ENCODE peak calls at places on chromosomes 6 and 20, in nine cellular contexts. E, M, N, W, L, J, G, I and D are unnamed samples.

GRCh38 chr6:154538664-154539235 is 28.3 kb upstream of the CNKSR3 start:
- DNase-seq in E (no peak), M (no peak), N (no peak), W (no peak), L (no peak), J (no peak), G (no peak), I (no peak), D (no peak)

GRCh38 chr6:15017251-15017650 is 228.6 kb upstream of the JARID2 start:
- DNase-seq in E (peak), M (peak), N (no peak), W (peak), L (peak), J (no peak), G (peak), I (peak), D (no peak)

GRCh38 chr20:41116282-41116960 is 20.9 kb upstream of the PLCG1 start:
- DNase-seq in E (no peak), M (no peak), N (no peak), W (no peak), L (no peak), J (no peak), G (no peak), I (no peak), D (no peak)

GRCh38 chr20:31913431-31914157 is 38.3 kb downstream of the PDRG1 start:
- DNase-seq in E (no peak), M (peak), N (peak), W (no peak), L (no peak), J (no peak), G (no peak), I (no peak), D (no peak)

GRCh38 chr6:1619666-1620503 is 10.2 kb downstream of the FOXC1 start:
- DNase-seq in E (peak), M (peak), N (peak), W (no peak), L (peak), J (no peak), G (no peak), I (no peak), D (no peak)

GRCh38 chr20:47062226-47062880 is 167.7 kb downstream of the EYA2 start:
- DNase-seq in E (no peak), M (no peak), N (no peak), W (no peak), L (no peak), J (no peak), G (no peak), I (no peak), D (no peak)

GRCh38 chr20:62434098-62434497 is 6.8 kb upstream of the RBBP8NL start:
- DNase-seq in E (no peak), M (no peak), N (no peak), W (no peak), L (no peak), J (no peak), G (no peak), I (no peak), D (no peak)

GRCh38 chr6:143744593-143745151 is 66.9 kb downstream of the PHACTR2 start:
- DNase-seq in E (no peak), M (peak), N (no peak), W (no peak), L (no peak), J (no peak), G (peak), I (peak), D (peak)

GRCh38 chr20:48962976-48963730 is 41.6 kb downstream of the ARFGEF2 start:
- DNase-seq in E (no peak), M (no peak), N (no peak), W (no peak), L (no peak), J (no peak), G (no peak), I (no peak), D (no peak)

GRCh38 chr6:108114861-108115597 is 40.5 kb upstream of the OSTM1 start:
- DNase-seq in E (peak), M (peak), N (peak), W (peak), L (peak), J (peak), G (peak), I (peak), D (no peak)

GRCh38 chr6:57162516-57162915 is 9.6 kb upstream of the BAG2 start:
- DNase-seq in E (no peak), M (no peak), N (no peak), W (no peak), L (no peak), J (no peak), G (peak), I (peak), D (no peak)

GRCh38 chr20:62382306-62383198 is 4.4 kb upstream of the RPS21 start:
- DNase-seq in E (peak), M (peak), N (peak), W (peak), L (peak), J (peak), G (peak), I (peak), D (peak)

GRCh38 chr20:10673176-10673830 is 496 bp downstream of the JAG1 start:
- DNase-seq in E (peak), M (peak), N (peak), W (no peak), L (peak), J (no peak), G (no peak), I (peak), D (no peak)

GRCh38 chr6:43582911-43583310 is 6.9 kb downstream of the POLH start:
- DNase-seq in E (no peak), M (no peak), N (no peak), W (no peak), L (no peak), J (no peak), G (no peak), I (no peak), D (no peak)

GRCh38 chr6:35174043-35174434 is 32.9 kb upstream of the TCP11 start:
- DNase-seq in E (no peak), M (no peak), N (no peak), W (no peak), L (no peak), J (no peak), G (no peak), I (no peak), D (no peak)

GRCh38 chr6:157428418-157429202 is 47.6 kb downstream of the ZDHHC14 start:
- DNase-seq in E (peak), M (no peak), N (no peak), W (no peak), L (no peak), J (peak), G (peak), I (peak), D (peak)

GRCh38 chr6:84866715-84867114 is 102.3 kb upstream of the TBX18 start:
- DNase-seq in E (no peak), M (no peak), N (no peak), W (no peak), L (no peak), J (no peak), G (no peak), I (no peak), D (no peak)

GRCh38 chr6:167733740-167734661 is 92.7 kb upstream of the AFDN start:
- DNase-seq in E (no peak), M (peak), N (no peak), W (no peak), L (peak), J (no peak), G (no peak), I (peak), D (no peak)

GRCh38 chr6:66735106-66735890 is 1028.3 kb upstream of the EYS start:
- DNase-seq in E (no peak), M (no peak), N (no peak), W (no peak), L (no peak), J (no peak), G (no peak), I (peak), D (peak)

GRCh38 chr6:47440722-47441121 is 36.9 kb upstream of the CD2AP start:
- DNase-seq in E (no peak), M (no peak), N (no peak), W (no peak), L (no peak), J (peak), G (no peak), I (peak), D (no peak)

GRCh38 chr6:71012871-71013456 is 56.1 kb upstream of the B3GAT2 start:
- DNase-seq in E (peak), M (peak), N (no peak), W (peak), L (peak), J (peak), G (peak), I (peak), D (peak)

GRCh38 chr6:77424761-77425160 is 38.5 kb downstream of the HTR1B start:
- DNase-seq in E (no peak), M (no peak), N (no peak), W (no peak), L (no peak), J (no peak), G (no peak), I (no peak), D (no peak)

GRCh38 chr6:145247677-145248419 is 487.5 kb downstream of the EPM2A start:
- DNase-seq in E (no peak), M (no peak), N (no peak), W (peak), L (no peak), J (peak), G (peak), I (peak), D (peak)

GRCh38 chr6:7332090-7332745 is 19.2 kb upstream of the SSR1 start:
- DNase-seq in E (peak), M (peak), N (no peak), W (no peak), L (no peak), J (peak), G (no peak), I (no peak), D (no peak)

GRCh38 chr6:87710090-87710489 is 8.1 kb upstream of the AKIRIN2 start:
- DNase-seq in E (no peak), M (no peak), N (no peak), W (no peak), L (no peak), J (no peak), G (no peak), I (no peak), D (no peak)

GRCh38 chr20:43583982-43584432 is 6.7 kb upstream of the IFT52 start:
- DNase-seq in E (no peak), M (no peak), N (peak), W (peak), L (peak), J (peak), G (peak), I (peak), D (peak)

GRCh38 chr20:51347871-51348270 is 194.6 kb downstream of the NFATC2 start:
- DNase-seq in E (no peak), M (no peak), N (no peak), W (no peak), L (no peak), J (no peak), G (no peak), I (no peak), D (no peak)
- H3K27ac ChIP-seq in E (no peak), M (no peak), N (no peak), W (peak), L (no peak), J (no peak), G (no peak), I (no peak), D (no peak)

DNA sequence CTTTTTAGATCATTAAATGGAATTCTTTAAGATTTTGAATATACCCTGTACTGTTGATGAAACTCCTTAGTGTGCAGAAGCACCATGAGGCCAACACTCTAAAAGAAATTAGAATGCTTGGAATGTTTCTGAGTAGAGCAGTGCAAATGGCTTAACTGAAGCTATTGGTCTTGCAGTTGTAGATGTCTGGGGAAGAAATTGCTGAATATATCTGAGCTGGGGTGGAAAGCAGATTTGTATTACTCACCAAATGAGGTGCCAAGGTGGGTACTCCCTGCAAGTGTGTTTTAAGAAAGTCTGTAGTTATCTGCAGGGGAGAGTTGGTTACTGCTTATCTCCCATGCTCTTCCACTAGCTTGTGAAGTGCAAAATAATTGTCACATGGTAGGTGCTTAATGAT is 119.0 kb downstream of the ADGRG6 start:
- DNase-seq in E (no peak), M (no peak), N (no peak), W (no peak), L (no peak), J (no peak), G (no peak), I (no peak), D (no peak)
- TF ChIP-seq CTCF in E (no peak), M (no peak), N (no peak), W (no peak), L (no peak), J (no peak), G (no peak), I (no peak), D (no peak)

GRCh38 chr20:59305898-59306640 is 5.7 kb downstream of the EDN3 start:
- DNase-seq in E (no peak), M (no peak), N (no peak), W (no peak), L (no peak), J (no peak), G (no peak), I (no peak), D (no peak)

GRCh38 chr20:59301343-59302007 is 1.1 kb downstream of the EDN3 start:
- DNase-seq in E (no peak), M (no peak), N (no peak), W (no peak), L (no peak), J (no peak), G (no peak), I (no peak), D (no peak)

GRCh38 chr20:59309218-59309617 is 8.8 kb downstream of the EDN3 start:
- DNase-seq in E (no peak), M (no peak), N (no peak), W (no peak), L (no peak), J (no peak), G (no peak), I (no peak), D (no peak)

GRCh38 chr20:59308493-59309201 is 8.2 kb downstream of the EDN3 start:
- DNase-seq in E (no peak), M (peak), N (no peak), W (no peak), L (no peak), J (no peak), G (no peak), I (no peak), D (no peak)

DNA sequence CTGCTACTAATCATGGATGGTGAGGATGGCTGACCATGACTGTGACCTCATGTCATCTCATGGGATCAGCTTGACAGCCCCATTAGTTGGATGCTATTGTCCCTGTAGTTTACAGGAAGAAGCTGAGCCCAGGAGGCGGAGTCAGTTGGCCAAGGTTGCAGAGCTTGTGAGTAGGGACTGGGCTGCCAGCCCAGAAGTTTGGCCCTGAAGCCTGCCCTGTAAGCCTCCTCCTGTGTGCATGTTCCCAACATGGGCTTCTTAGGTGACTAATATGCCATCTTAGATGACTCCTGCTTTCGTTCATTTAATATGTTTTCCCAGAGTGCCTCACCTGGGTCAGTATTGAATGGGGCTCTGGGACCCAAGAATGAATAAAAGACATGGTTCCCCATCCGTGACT is 6.9 kb downstream of the EDN3 start:
- DNase-seq in E (no peak), M (no peak), N (no peak), W (no peak), L (no peak), J (no peak), G (no peak), I (no peak), D (no peak)
- H3K27ac ChIP-seq in E (no peak), M (no peak), N (no peak), W (no peak), L (no peak), J (no peak), G (no peak), I (no peak), D (no peak)

GRCh38 chr6:134174790-134175531 is 122.5 kb upstream of the SLC2A12 start:
- DNase-seq in E (peak), M (peak), N (peak), W (peak), L (peak), J (peak), G (peak), I (peak), D (peak)
- TF ChIP-seq CTCF in E (no peak), M (no peak), N (no peak), W (no peak), L (peak), J (peak), G (no peak), I (no peak), D (no peak)

DNA sequence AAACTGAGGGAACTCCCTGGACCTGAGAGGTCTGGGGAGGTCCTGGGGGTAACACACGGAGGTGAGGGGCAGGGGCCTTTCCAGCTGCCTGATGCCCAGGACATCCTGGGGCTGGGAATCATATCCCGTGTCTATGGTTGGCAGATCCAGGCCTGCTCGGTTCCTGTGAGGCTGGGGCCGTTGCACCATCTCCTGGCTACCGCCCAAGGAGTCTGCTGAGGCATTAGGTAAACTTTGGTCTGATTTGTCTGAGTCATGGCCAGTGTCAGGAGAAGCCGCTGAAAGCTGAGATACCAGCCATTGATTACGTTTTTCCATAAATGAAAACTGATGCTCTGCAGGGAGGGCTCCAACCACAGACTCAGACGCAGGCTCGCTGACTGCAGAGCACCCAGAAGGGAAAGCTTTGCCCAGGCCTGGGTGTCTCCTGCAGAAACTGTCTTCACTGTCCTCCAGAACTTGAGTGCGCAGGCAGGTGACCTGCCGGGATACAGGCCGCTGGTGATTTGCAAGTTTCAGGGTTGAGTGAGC is 14.2 kb downstream of the TRAF3IP2 start:
- DNase-seq in E (no peak), M (no peak), N (peak), W (peak), L (no peak), J (peak), G (peak), I (peak), D (peak)
- H3K27ac ChIP-seq in E (no peak), M (no peak), N (peak), W (peak), L (no peak), J (peak), G (peak), I (peak), D (peak)

DNA sequence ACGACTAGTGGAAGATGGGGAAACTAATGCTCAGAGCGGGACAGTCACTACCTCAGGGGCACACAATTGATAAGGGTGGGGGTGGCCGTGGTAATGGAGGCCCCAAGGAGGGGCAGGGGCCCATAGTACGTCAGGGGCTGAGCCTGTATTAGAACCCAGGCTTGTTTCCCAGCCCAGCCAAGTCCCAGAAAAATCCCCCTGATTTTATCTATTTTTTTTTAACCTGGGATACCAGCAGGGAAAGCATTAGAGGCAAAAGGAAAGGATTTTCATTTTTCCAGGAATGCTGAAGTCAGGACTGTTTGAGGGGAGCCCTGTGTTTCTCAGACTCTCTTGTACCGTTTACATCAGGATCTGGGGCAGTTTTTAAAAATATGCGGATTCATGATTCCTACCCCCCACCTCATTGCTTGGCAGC is 382 bp downstream of the MYH7B start:
- DNase-seq in E (no peak), M (no peak), N (no peak), W (no peak), L (no peak), J (no peak), G (no peak), I (no peak), D (no peak)
- TF ChIP-seq CTCF in E (no peak), M (peak), N (peak), W (no peak), L (peak), J (no peak), G (no peak), I (no peak), D (peak)

GRCh38 chr20:45888681-45889080 is 1.3 kb upstream of the SPATA25 start:
- DNase-seq in E (no peak), M (no peak), N (no peak), W (no peak), L (no peak), J (no peak), G (no peak), I (no peak), D (no peak)

GRCh38 chr20:45890997-45891983 is at the start of the genes CTSA and NEURL2:
- DNase-seq in E (peak), M (peak), N (peak), W (peak), L (peak), J (peak), G (peak), I (peak), D (peak)

GRCh38 chr20:45892828-45893500 is 1.8 kb downstream of the CTSA start:
- DNase-seq in E (no peak), M (no peak), N (no peak), W (no peak), L (no peak), J (no peak), G (no peak), I (no peak), D (peak)

GRCh38 chr20:45892049-45892816 is 1.1 kb downstream of the CTSA start:
- DNase-seq in E (peak), M (peak), N (no peak), W (peak), L (peak), J (peak), G (peak), I (no peak), D (peak)

DNA sequence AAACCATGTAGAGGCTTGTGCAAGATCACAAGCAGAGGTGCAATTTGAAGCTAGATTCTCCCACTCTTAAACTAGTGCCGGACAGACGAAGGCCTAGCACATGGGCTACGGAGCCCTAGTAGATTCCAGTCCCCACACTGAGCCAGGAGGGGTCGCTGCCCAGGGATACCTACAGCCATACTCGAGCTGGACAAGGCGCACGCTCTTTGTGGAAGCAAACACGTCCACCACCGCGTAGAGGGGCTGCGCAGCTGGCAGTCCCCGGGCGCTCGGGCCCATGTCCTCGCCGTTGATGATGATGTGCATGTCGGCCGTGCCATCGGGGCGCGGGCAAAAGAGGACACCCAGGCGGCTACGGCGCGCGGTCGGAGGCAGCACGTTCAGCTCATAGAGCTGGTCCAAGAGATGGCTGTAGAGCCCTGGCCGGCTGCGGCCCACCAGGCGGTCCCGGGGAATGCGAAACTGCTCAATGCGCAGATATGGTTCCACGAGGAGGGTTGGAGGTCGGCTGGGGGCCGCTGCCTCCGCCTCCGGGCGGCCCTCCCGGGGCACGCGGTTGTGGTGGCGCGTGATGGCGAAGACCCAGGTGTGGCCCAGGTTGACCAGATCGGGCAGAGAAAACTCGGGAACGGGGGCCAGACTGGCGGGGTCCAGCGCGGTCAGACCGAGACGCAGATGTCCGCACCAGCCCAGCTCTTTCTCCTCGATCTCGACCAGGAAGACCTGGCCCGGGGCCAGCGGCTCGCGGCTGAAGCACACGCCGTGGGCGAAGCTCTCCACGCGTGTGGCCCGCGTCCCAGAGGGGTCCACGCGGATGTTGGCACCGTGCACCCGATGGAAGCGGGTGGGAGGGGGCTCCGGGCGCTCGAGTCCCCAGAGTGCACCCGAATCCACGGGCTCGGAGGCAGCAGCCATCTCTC is 671 bp downstream of the NEURL2 start:
- DNase-seq in E (peak), M (peak), N (peak), W (peak), L (peak), J (no peak), G (peak), I (peak), D (peak)
- H3K27ac ChIP-seq in E (no peak), M (no peak), N (peak), W (peak), L (peak), J (no peak), G (peak), I (peak), D (peak)